ENCODE peak calls at places on chromosomes 6 and 20, in seven cellular contexts. C, T, I, Z, Q, D and N are unnamed samples.

GRCh38 chr6:32905078-32905477 is 35.8 kb downstream of the HLA-DMB start:
- DNase-seq in Z (no peak), D (no peak), C (no peak), Q (no peak), I (no peak), T (no peak), N (no peak)

GRCh38 chr6:34390531-34391013 is 1.9 kb downstream of the NUDT3 start:
- DNase-seq in I (no peak), Z (no peak), C (peak; percentile 12), Q (no peak), D (no peak), T (no peak), N (no peak)

GRCh38 chr20:20820780-20821495 is 108.5 kb upstream of the RALGAPA2 start:
- DNase-seq in T (no peak), Q (no peak), C (no peak), I (no peak), Z (no peak), D (no peak), N (no peak)

GRCh38 chr20:49668181-49668877 is 45.3 kb downstream of the B4GALT5 start:
- DNase-seq in Z (no peak), T (no peak), Q (no peak), C (no peak), D (no peak), I (no peak), N (no peak)

GRCh38 chr6:140766999-140767398 is 1365.7 kb upstream of the GJE1 start:
- DNase-seq in I (no peak), T (no peak), D (no peak), C (no peak), Q (no peak), Z (no peak), N (no peak)

GRCh38 chr20:48574383-48574782 is 253.4 kb downstream of the PREX1 start:
- DNase-seq in C (no peak), Z (peak; percentile 67), D (no peak), T (no peak), Q (no peak), I (peak; percentile 44), N (peak; percentile 55)

GRCh38 chr6:125611573-125612399 is 137.6 kb upstream of the HEY2 start:
- DNase-seq in Q (no peak), C (no peak), T (no peak), I (peak; percentile 65), Z (no peak), D (no peak), N (no peak)

GRCh38 chr20:53938739-53939138 is 131.7 kb downstream of the BCAS1 start:
- DNase-seq in Z (no peak), T (no peak), C (no peak), Q (no peak), D (peak; percentile 67), I (no peak), N (no peak)

GRCh38 chr6:6969761-6970223 is 138.0 kb upstream of the RREB1 start:
- DNase-seq in T (peak; percentile 91), C (no peak), Q (no peak), I (peak; percentile 6), Z (peak; percentile 84), D (peak; percentile 98), N (peak; percentile 97)

GRCh38 chr6:35441205-35441604 is 10.9 kb upstream of the FANCE start:
- DNase-seq in D (no peak), Q (no peak), C (no peak), T (no peak), Z (no peak), I (no peak), N (no peak)

GRCh38 chr20:35886537-35886936 is 67.8 kb downstream of the SCAND1 start:
- DNase-seq in D (no peak), C (no peak), I (no peak), Q (no peak), T (no peak), Z (no peak), N (no peak)

GRCh38 chr6:25320459-25320858 is 41.3 kb downstream of the CARMIL1 start:
- DNase-seq in Q (no peak), D (no peak), C (no peak), T (no peak), I (peak; percentile 70), Z (no peak), N (no peak)

GRCh38 chr6:47752801-47753200 is 29.0 kb upstream of the OPN5 start:
- DNase-seq in C (no peak), D (no peak), T (no peak), Z (no peak), Q (no peak), I (no peak), N (no peak)

GRCh38 chr6:35678021-35678654 is 10.6 kb downstream of the FKBP5 start:
- DNase-seq in Q (no peak), C (peak; percentile 49), D (no peak), I (no peak), T (no peak), Z (no peak), N (no peak)

GRCh38 chr20:38805502-38805957 is at the start of gene PPP1R16B:
- DNase-seq in C (peak; percentile 32), I (peak; percentile 81), Q (peak; percentile 83), Z (no peak), D (no peak), T (peak; percentile 42), N (no peak)

GRCh38 chr6:124234806-124235205 is 431.1 kb downstream of the NKAIN2 start:
- DNase-seq in Z (no peak), T (no peak), D (no peak), I (no peak), Q (no peak), C (no peak), N (no peak)
- H3K9me2 ChIP-seq in Z (no peaks in the 10 kb centered on the region), T (no peaks in the 10 kb centered on the region), D (no peaks in the 10 kb centered on the region), I (no peaks in the 10 kb centered on the region), Q (no peaks in the 10 kb centered on the region), C (no peaks in the 10 kb centered on the region), N (no peaks in the 10 kb centered on the region)

GRCh38 chr20:31845300-31845863 is at the start of gene FOXS1:
- DNase-seq in T (no peak), Q (no peak), I (peak; percentile 60), C (no peak), D (no peak), Z (no peak), N (no peak)
- H3K4me3 ChIP-seq in T (no peak within 1 kb of the TSS), Q (no peak within 1 kb of the TSS), I (no peak within 1 kb of the TSS), C (no peak within 1 kb of the TSS), D (no peak within 1 kb of the TSS), Z (no peak within 1 kb of the TSS), N (no peak within 1 kb of the TSS)

GRCh38 chr6:31300797-31301196 is 28.9 kb upstream of the HLA-C start:
- DNase-seq in T (no peak), I (no peak), D (peak; percentile 13), C (no peak), Q (no peak), Z (no peak), N (no peak)
- H3K27me3 ChIP-seq in T (peaks cover 17% of the 10 kb centered on the region), I (no peaks in the 10 kb centered on the region), D (peaks cover 28% of the 10 kb centered on the region), C (no peaks in the 10 kb centered on the region), Q (no peaks in the 10 kb centered on the region), Z (peaks cover 32% of the 10 kb centered on the region), N (peaks cover 62% of the 10 kb centered on the region)

GRCh38 chr6:26595669-26596269 is 984 bp upstream of the ABT1 start:
- DNase-seq in C (peak; percentile 92), Z (peak; percentile 82), Q (peak; percentile 89), T (peak; percentile 96), D (peak; percentile 91), I (peak; percentile 96), N (peak; percentile 73)

GRCh38 chr6:26596579-26597388 is at the start of gene ABT1:
- DNase-seq in Z (peak; percentile 97), I (peak; percentile 99), D (peak; percentile 98), T (peak; percentile 98), C (peak; percentile 99), Q (peak; percentile 96), N (peak; percentile 98)

GRCh38 chr6:26593278-26594127 is 3.2 kb upstream of the ABT1 start:
- DNase-seq in Z (no peak), T (no peak), I (no peak), C (no peak), Q (no peak), D (no peak), N (no peak)

GRCh38 chr6:26594128-26594493 is 2.6 kb upstream of the ABT1 start:
- DNase-seq in Z (no peak), D (no peak), C (no peak), T (no peak), Q (no peak), I (no peak), N (no peak)

GRCh38 chr6:26594730-26595632 is 1.8 kb upstream of the ABT1 start:
- DNase-seq in Z (peak; percentile 80), D (peak; percentile 17), T (peak; percentile 36), C (peak; percentile 66), I (peak; percentile 82), Q (no peak), N (peak; percentile 47)
- H3K9me2 ChIP-seq in Z (no peaks in the 10 kb centered on the region), D (no peaks in the 10 kb centered on the region), T (no peaks in the 10 kb centered on the region), C (no peaks in the 10 kb centered on the region), I (no peaks in the 10 kb centered on the region), Q (no peaks in the 10 kb centered on the region), N (no peaks in the 10 kb centered on the region)

GRCh38 chr6:137492771-137493217 is 1.4 kb downstream of the OLIG3 start:
- DNase-seq in D (no peak), Q (no peak), I (no peak), C (no peak), T (no peak), Z (no peak), N (no peak)
- H3K4me3 ChIP-seq in D (no peak overlapping the region), Q (no peak overlapping the region), I (peak overlapping the region; percentile 72), C (no peak overlapping the region), T (no peak overlapping the region), Z (no peak overlapping the region), N (no peak overlapping the region)

GRCh38 chr20:63169731-63170130 is 46.2 kb downstream of the YTHDF1 start:
- DNase-seq in Z (no peak), T (no peak), D (no peak), Q (no peak), I (no peak), C (no peak), N (peak; percentile 44)

GRCh38 chr20:63168861-63169260 is 47.1 kb downstream of the YTHDF1 start:
- DNase-seq in Q (no peak), Z (no peak), T (no peak), C (no peak), I (no peak), D (no peak), N (no peak)

GRCh38 chr20:63166423-63167020 is 49.4 kb downstream of the YTHDF1 start:
- DNase-seq in Z (no peak), D (no peak), I (no peak), C (no peak), Q (no peak), T (no peak), N (no peak)

GRCh38 chr20:63167026-63167917 is 48.7 kb downstream of the YTHDF1 start:
- DNase-seq in D (peak; percentile 14), I (peak; percentile 62), C (peak; percentile 33), T (no peak), Z (no peak), Q (no peak), N (no peak)

GRCh38 chr20:63167918-63168520 is 47.9 kb downstream of the YTHDF1 start:
- DNase-seq in D (no peak), Z (no peak), C (no peak), I (peak; percentile 65), T (no peak), Q (no peak), N (no peak)
- H3K27me3 ChIP-seq in D (peaks cover 4% of the 10 kb centered on the region), Z (peaks cover 12% of the 10 kb centered on the region), C (peaks cover 34% of the 10 kb centered on the region), I (peaks cover 2% of the 10 kb centered on the region), T (peaks cover 28% of the 10 kb centered on the region), Q (peaks cover 69% of the 10 kb centered on the region), N (peaks cover 81% of the 10 kb centered on the region)